ENCODE peak calls at places on chromosomes 16 and 17, in seven cellular contexts. Z, M, U, K, J, N and O are unnamed samples. For H3K27me3 and H3K4me1, the result is how much of the 10 kb centered on the place peaks cover.

GRCh38 chr17:38715216-38715943 is 10.3 kb downstream of the MLLT6 start:
- DNase-seq in Z (no peak), U (no peak), M (no peak), K (no peak), J (no peak), N (no peak), O (no peak)

GRCh38 chr16:76942089-76942488 is 248.9 kb upstream of the MON1B start:
- DNase-seq in N (no peak), Z (no peak), J (peak), M (no peak), U (no peak), K (no peak), O (no peak)

GRCh38 chr17:51120357-51120738 is 320 bp downstream of the SPAG9 start:
- DNase-seq in U (no peak), K (peak), N (peak), M (peak), J (no peak), Z (peak), O (peak)

GRCh38 chr16:73172621-73173312 is 124.8 kb upstream of the ZFHX3 start:
- DNase-seq in Z (peak), K (peak), N (no peak), U (peak), J (peak), M (peak), O (peak)

GRCh38 chr16:85037050-85037410 is 9.4 kb downstream of the KIAA0513 start:
- DNase-seq in Z (peak), N (no peak), J (no peak), K (peak), U (no peak), M (no peak), O (no peak)

GRCh38 chr16:11621920-11622651 is 35.4 kb upstream of the LITAF start:
- DNase-seq in M (no peak), U (no peak), J (peak), Z (no peak), N (peak), K (no peak), O (no peak)

GRCh38 chr17:5694507-5694906 is 110.2 kb upstream of the NLRP1 start:
- DNase-seq in M (no peak), U (no peak), N (no peak), K (no peak), Z (no peak), J (no peak), O (no peak)

GRCh38 chr17:45895304-45895968 is 1.1 kb downstream of the MAPT start:
- DNase-seq in U (no peak), K (peak), Z (no peak), N (peak), M (no peak), J (no peak), O (peak)

GRCh38 chr17:48647103-48647963 is 21.2 kb upstream of the HOXB9 start:
- DNase-seq in Z (no peak), J (no peak), U (no peak), N (no peak), M (no peak), K (no peak), O (no peak)

GRCh38 chr16:85286066-85286712 is 173.9 kb upstream of the CIBAR2 start:
- DNase-seq in U (peak), Z (peak), J (peak), M (no peak), N (no peak), K (peak), O (peak)

GRCh38 chr17:73757324-73757942 is 113.2 kb upstream of the SDK2 start:
- DNase-seq in N (no peak), U (no peak), J (no peak), K (no peak), M (no peak), Z (no peak), O (no peak)

GRCh38 chr16:1912215-1912543 is 6.0 kb downstream of the HS3ST6 start:
- DNase-seq in N (no peak), M (no peak), K (no peak), J (no peak), Z (no peak), U (no peak), O (no peak)

GRCh38 chr16:75616541-75617010 is 6.5 kb downstream of the ADAT1 start:
- DNase-seq in J (no peak), M (no peak), Z (no peak), N (peak), K (no peak), U (no peak), O (no peak)

GRCh38 chr16:67707790-67708189 is 11.3 kb downstream of the GFOD2 start:
- DNase-seq in N (no peak), M (no peak), U (no peak), Z (no peak), K (no peak), J (no peak), O (no peak)

GRCh38 chr16:87702325-87702811 is 63.4 kb downstream of the KLHDC4 start:
- DNase-seq in M (peak), N (peak), K (no peak), Z (peak), J (no peak), U (no peak), O (no peak)

DNA sequence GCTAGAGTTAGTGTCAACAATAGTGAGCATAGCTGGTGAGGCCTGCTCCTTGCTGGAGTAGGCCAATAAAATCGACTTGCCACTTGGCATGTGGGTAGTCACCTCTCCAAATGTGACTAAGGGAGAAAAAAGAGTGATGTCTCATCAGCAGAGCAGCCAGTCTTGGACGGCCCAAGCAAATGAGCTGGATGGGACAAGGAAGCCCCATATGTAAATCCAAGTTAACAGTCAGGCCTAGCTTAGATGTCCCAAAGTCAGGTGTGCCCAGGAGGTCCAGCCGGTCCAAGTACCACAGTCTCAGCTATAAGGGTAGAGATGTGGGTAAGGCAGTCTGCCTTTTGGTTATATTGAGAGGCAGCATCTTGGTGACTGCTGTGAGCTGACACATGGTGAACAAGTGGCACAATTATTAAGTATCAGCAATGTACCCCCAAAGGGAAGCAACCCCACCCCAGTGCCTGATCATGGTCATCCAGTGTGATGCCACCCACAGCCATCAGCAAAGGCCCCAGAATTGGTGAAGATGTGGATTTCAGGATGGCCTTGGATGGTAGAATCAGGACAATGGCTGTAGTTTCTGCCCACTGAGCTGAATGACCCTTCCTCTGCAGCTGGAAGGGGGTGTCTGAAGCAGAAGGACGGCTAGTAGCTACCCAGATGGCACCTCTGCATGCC is 83.4 kb downstream of the TNFRSF13B start:
- DNase-seq in U (no peak), J (no peak), N (no peak), M (no peak), Z (no peak), K (no peak), O (no peak)
- H3K27me3 ChIP-seq in U (under half), J (under half), N (under half), M (under half), Z (under half), K (under half), O (under half)

GRCh38 chr17:59783221-59784016 is 76.0 kb downstream of the VMP1 start:
- DNase-seq in U (no peak), M (no peak), N (peak), K (no peak), J (no peak), Z (peak), O (no peak)

GRCh38 chr17:59786213-59786535 is 78.7 kb downstream of the VMP1 start:
- DNase-seq in J (no peak), M (no peak), N (no peak), K (no peak), Z (no peak), U (no peak), O (no peak)

GRCh38 chr17:59785091-59785799 is 77.8 kb downstream of the VMP1 start:
- DNase-seq in J (no peak), U (no peak), M (no peak), K (no peak), Z (no peak), N (peak), O (no peak)

GRCh38 chr17:59790936-59791335 is 83.5 kb downstream of the VMP1 start:
- DNase-seq in U (no peak), M (no peak), J (no peak), N (no peak), Z (no peak), K (no peak), O (no peak)

GRCh38 chr17:59786536-59787319 is 79.3 kb downstream of the VMP1 start:
- DNase-seq in Z (peak), M (peak), U (peak), K (peak), N (peak), J (no peak), O (peak)
- H3K4me1 ChIP-seq in Z (under half), M (under half), U (under half), K (under half), N (half or more), J (under half), O (half or more)

GRCh38 chr17:42982266-42982665 is 1.9 kb downstream of the RUNDC1 start:
- DNase-seq in M (no peak), Z (no peak), K (no peak), U (no peak), J (no peak), N (no peak), O (no peak)

GRCh38 chr17:42980274-42980765 is at the start of gene RUNDC1:
- DNase-seq in N (peak), M (peak), K (peak), J (peak), Z (peak), U (peak), O (peak)

GRCh38 chr17:42980766-42981397 is 517 bp downstream of the RUNDC1 start:
- DNase-seq in N (peak), Z (peak), J (peak), U (peak), M (peak), K (peak), O (peak)

GRCh38 chr17:42985225-42985624 is 4.9 kb downstream of the RUNDC1 start:
- DNase-seq in U (no peak), N (no peak), K (no peak), Z (no peak), M (no peak), J (no peak), O (no peak)

GRCh38 chr17:42984486-42984885 is 4.1 kb downstream of the RUNDC1 start:
- DNase-seq in J (no peak), M (no peak), N (no peak), U (no peak), Z (no peak), K (no peak), O (no peak)
- H3K27ac ChIP-seq in J (no peak), M (peak), N (no peak), U (no peak), Z (no peak), K (peak), O (no peak)

DNA sequence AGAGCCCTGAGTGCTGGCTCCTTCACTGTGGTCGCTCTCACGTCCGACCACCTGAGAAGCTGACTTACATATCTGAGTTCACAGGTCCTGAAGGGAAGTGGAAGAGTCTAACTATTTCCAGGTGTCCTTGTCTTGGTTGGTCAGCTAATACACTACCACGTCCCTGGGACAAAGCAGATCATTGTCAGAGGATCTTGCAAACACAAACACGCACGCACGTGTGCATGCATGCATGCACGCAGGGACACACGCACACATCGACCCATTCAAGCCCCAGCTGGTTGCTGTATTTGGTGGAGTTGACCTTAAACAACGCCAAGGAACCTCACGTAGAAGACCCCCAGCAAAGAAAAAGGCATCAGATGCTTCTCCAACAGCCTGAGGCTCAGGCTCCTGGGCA is 95.9 kb downstream of the TBC1D16 start:
- DNase-seq in Z (no peak), J (peak), M (peak), K (no peak), U (no peak), N (no peak), O (no peak)
- H3K27me3 ChIP-seq in Z (under half), J (under half), M (under half), K (under half), U (under half), N (under half), O (under half)

GRCh38 chr16:78530283-78530682 is 430.8 kb downstream of the WWOX start:
- DNase-seq in N (no peak), U (no peak), K (no peak), M (no peak), J (no peak), Z (no peak), O (no peak)

GRCh38 chr16:78529881-78530280 is 430.4 kb downstream of the WWOX start:
- DNase-seq in M (no peak), K (no peak), N (no peak), U (no peak), J (no peak), Z (no peak), O (no peak)

GRCh38 chr16:78524066-78524595 is 424.7 kb downstream of the WWOX start:
- DNase-seq in J (no peak), Z (no peak), U (no peak), M (no peak), K (no peak), N (no peak), O (no peak)

GRCh38 chr16:78523212-78523995 is 423.9 kb downstream of the WWOX start:
- DNase-seq in U (no peak), K (no peak), N (no peak), J (no peak), M (no peak), Z (no peak), O (no peak)

GRCh38 chr16:78528265-78528664 is 428.8 kb downstream of the WWOX start:
- DNase-seq in Z (no peak), J (no peak), N (no peak), U (no peak), M (no peak), K (no peak), O (no peak)
- H3K4me1 ChIP-seq in Z (under half), J (under half), N (under half), U (under half), M (under half), K (under half), O (under half)

DNA sequence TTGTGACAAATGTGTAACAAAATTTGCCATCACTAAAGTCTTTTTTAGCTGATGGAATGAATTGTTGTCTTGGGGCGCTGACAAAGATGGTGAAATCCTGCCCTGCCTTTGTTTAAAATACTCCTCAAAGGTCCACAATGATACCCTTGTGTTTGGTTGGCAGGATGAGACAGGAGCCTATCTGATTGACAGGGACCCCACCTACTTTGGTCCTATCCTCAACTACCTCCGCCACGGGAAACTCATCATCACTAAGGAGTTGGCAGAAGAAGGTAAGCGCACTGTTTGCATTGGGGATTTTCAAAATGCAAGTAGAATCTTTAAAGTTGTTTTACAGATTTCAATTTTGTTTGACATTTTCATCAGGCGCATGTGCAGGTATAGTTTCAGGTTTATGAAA is 2.0 kb downstream of the KCTD2 start:
- DNase-seq in J (no peak), M (peak), U (no peak), N (no peak), K (no peak), Z (no peak), O (no peak)
- H3K27ac ChIP-seq in J (no peak), M (no peak), U (no peak), N (no peak), K (peak), Z (no peak), O (no peak)